ENCODE peak calls at places on chromosomes 13 and 19, in five cellular contexts. U is tibial nerve, Z is SK-N-SH, R is upper lobe of right lung, J is hepatocyte. A is an unnamed sample. For H3K4me1, the result is how much of the 10 kb centered on the place peaks cover.

GRCh38 chr13:43388282-43389034 is 365.1 kb downstream of the DNAJC15 start:
- DNase-seq in U (no peak), Z (no peak), R (no peak), J (peak), A (no peak)

GRCh38 chr19:34350161-34350561 is 14.8 kb upstream of the GPI start:
- DNase-seq in U (no peak), Z (no peak), R (no peak), J (no peak), A (no peak)

GRCh38 chr13:23323946-23324709 is 109.4 kb downstream of the SACS start:
- DNase-seq in U (no peak), Z (no peak), R (no peak), J (no peak), A (no peak)

GRCh38 chr19:55085923-55086715 is 10.4 kb downstream of the EPS8L1 start:
- DNase-seq in U (no peak), Z (peak), R (no peak), J (no peak), A (no peak)

GRCh38 chr13:114282143-114282685 is 813 bp downstream of the UPF3A start:
- DNase-seq in U (no peak), Z (peak), R (peak), J (peak), A (peak)

GRCh38 chr13:111518161-111518791 is 197.8 kb downstream of the TEX29 start:
- DNase-seq in U (no peak), Z (no peak), R (no peak), J (no peak), A (no peak)

GRCh38 chr13:38636756-38637155 is 50.1 kb upstream of the FREM2 start:
- DNase-seq in U (no peak), Z (no peak), R (no peak), J (peak), A (no peak)

GRCh38 chr13:44664308-44664707 is 88.2 kb upstream of the TSC22D1 start:
- DNase-seq in U (no peak), Z (no peak), R (no peak), J (no peak), A (no peak)

GRCh38 chr19:3479819-3480215 is 508 bp downstream of the SMIM24 start:
- DNase-seq in U (no peak), Z (peak), R (no peak), J (peak), A (no peak)

GRCh38 chr13:95403349-95404140 is 102.3 kb upstream of the ABCC4 start:
- DNase-seq in U (no peak), Z (no peak), R (no peak), J (peak), A (no peak)

GRCh38 chr13:73870970-73871935 is 263.0 kb downstream of the KLF12 start:
- DNase-seq in U (peak), Z (no peak), R (no peak), J (no peak), A (no peak)

GRCh38 chr13:102999498-102999897 is 66.7 kb downstream of the SLC10A2 start:
- DNase-seq in U (no peak), Z (no peak), R (no peak), J (no peak), A (no peak)

GRCh38 chr13:99258946-99259345 is 767 bp upstream of the GPR18 start:
- DNase-seq in U (no peak), Z (no peak), R (no peak), J (no peak), A (no peak)

GRCh38 chr13:52084971-52085370 is 43.9 kb downstream of the NEK5 start:
- DNase-seq in U (no peak), Z (no peak), R (no peak), J (no peak), A (no peak)

GRCh38 chr19:3285647-3286176 is 61.3 kb downstream of the CELF5 start:
- DNase-seq in U (no peak), Z (peak), R (peak), J (no peak), A (no peak)

GRCh38 chr19:42388851-42389489 is 1.1 kb downstream of the CNFN start:
- DNase-seq in U (no peak), Z (no peak), R (no peak), J (no peak), A (no peak)

GRCh38 chr19:18895038-18895827 is 725 bp downstream of the CERS1 start:
- DNase-seq in U (peak), Z (peak), R (no peak), J (peak), A (no peak)

GRCh38 chr13:64900039-64900438 is 2330.1 kb downstream of the PCDH9 start:
- DNase-seq in U (no peak), Z (no peak), R (no peak), J (no peak), A (no peak)

GRCh38 chr13:51479199-51479523 is 26.3 kb upstream of the INTS6 start:
- DNase-seq in U (no peak), Z (no peak), R (no peak), J (no peak), A (no peak)

GRCh38 chr19:56769650-56770049 is 70.9 kb downstream of the PEG3 start:
- DNase-seq in U (no peak), Z (no peak), R (no peak), J (no peak), A (no peak)

DNA sequence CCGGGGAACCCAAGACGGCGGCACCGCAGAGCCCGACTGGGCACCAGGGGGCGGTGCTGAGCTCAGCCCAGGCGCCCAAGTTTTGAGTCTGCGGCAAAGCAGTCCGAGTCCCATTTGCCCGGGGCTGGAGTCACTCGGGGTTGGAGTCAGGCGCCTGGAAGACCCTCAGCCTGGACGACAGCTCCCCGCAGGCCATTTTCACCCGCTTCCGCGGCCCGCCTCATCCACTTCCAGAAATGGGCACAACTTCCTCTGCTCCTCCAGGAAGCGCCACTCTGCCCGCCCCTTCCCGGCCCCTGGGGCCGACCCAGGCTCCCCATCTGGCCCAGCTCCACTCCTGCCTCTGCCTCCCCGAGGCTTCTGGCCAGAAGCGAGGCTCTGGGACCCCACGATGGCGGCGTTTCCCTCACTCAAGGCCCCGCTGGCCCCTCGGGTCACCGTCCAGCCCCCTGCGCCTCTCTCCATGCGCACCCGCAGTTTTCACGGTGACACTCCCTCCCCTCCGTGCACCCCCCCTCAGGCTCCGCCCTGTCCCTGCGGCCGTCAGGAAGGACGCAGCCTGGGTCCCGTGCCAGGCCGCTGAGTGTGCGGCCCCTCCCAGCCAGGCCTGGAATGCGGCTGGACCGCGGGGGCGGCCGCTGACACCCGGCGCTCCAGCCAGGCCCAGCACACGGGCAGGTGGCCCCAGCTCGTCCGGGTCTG is 4.9 kb downstream of the SERTAD1 start:
- DNase-seq in U (peak), Z (peak), R (peak), J (peak), A (peak)
- H3K4me1 ChIP-seq in U (under half), Z (under half), R (half or more), J (under half), A (under half)

DNA sequence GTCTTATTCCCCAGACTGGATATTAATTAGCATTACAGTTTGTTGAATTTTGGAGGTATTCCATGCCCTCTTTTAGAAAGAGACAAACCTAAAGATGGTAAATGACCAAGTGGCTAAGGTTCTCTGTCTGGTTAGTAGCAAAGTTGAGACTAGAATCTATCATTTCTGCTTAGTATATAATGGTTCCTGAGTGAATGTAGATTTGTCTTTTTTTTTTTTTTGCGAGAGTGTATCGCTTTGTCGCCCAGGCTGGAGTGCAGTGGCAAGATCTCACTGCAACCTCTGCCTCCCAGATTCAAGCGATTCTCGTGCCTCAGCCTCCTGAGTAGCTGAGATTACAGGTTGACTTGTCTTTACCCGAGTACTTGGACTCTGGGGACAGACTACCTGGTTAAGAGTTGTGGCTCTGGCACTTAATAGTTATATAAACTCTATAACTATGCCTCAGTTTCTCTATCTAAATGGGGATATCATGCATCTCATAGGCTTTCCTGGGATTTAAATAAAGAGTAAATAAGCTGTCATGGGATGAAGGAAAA is 2.7 kb downstream of the NAA16 start:
- DNase-seq in U (no peak), Z (no peak), R (no peak), J (no peak), A (no peak)
- H3K4me3 ChIP-seq in U (no peak), Z (peak), R (peak), J (peak), A (no peak)

DNA sequence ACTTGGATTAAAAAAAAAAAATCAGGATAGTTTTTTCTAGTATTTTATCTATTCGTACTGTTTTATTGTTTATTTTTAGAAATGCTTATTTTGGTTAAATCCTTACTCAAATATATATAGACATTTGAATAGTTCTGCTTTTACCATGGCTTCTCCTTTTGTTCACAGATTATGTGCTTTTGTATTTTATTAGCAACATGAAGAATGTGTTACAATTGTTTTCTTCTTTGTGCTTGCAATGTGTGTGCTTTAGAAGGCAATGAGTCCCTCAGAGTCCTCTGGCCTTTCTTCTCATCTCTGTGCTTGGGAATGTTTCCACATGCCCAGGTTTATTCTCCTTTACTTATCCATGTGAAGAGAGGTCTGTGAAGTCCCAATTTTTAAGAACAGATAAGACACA is 324.0 kb downstream of the KCNRG start:
- DNase-seq in U (no peak), Z (no peak), R (no peak), J (no peak), A (no peak)
- H3K4me1 ChIP-seq in U (under half), Z (under half), R (under half), J (under half), A (under half)

GRCh38 chr19:48487544-48487943 is 18.4 kb downstream of the CYTH2 start:
- DNase-seq in U (no peak), Z (no peak), R (no peak), J (no peak), A (no peak)

GRCh38 chr19:48490980-48491792 is 20.4 kb downstream of the LMTK3 start:
- DNase-seq in U (no peak), Z (peak), R (peak), J (peak), A (no peak)

GRCh38 chr19:48484931-48485612 is 15.9 kb downstream of the CYTH2 start:
- DNase-seq in U (no peak), Z (no peak), R (no peak), J (no peak), A (no peak)

GRCh38 chr19:48489608-48490216 is 20.5 kb downstream of the CYTH2 start:
- DNase-seq in U (peak), Z (peak), R (peak), J (peak), A (peak)

GRCh38 chr19:48487944-48488343 is 18.8 kb downstream of the CYTH2 start:
- DNase-seq in U (no peak), Z (no peak), R (peak), J (no peak), A (peak)
- H3K4me3 ChIP-seq in U (no peak), Z (no peak), R (no peak), J (no peak), A (no peak)

DNA sequence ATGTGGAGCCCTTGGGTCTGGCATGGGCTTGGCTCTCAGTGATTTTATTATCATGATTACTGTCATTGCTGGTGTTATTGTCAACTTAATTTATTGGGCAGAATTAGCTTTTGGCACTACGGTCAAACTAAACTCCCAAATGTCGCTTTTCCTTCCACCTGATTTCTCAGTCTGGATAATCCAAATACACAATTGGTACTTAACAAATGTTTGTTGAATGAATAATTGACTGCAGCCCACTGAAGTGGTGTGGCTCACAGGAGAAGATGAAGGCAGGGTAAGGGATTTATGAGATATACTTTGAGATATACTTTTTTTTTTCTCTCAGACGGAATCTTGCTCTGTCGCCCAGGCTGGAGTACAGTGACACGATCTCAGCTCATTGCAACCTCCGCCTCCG is 1.5 kb downstream of the COLGALT1 start:
- DNase-seq in U (no peak), Z (no peak), R (no peak), J (no peak), A (no peak)
- H3K4me1 ChIP-seq in U (under half), Z (under half), R (under half), J (under half), A (under half)

GRCh38 chr13:26996965-26997752 is 174.5 kb downstream of the USP12 start:
- DNase-seq in U (no peak), Z (no peak), R (no peak), J (no peak), A (no peak)
- H3K4me3 ChIP-seq in U (no peak), Z (no peak), R (no peak), J (no peak), A (no peak)

GRCh38 chr19:16679811-16680210 is 18.9 kb downstream of the TMEM38A start:
- DNase-seq in U (no peak), Z (no peak), R (no peak), J (no peak), A (no peak)

GRCh38 chr19:16678498-16678897 is 17.6 kb downstream of the TMEM38A start:
- DNase-seq in U (no peak), Z (no peak), R (no peak), J (no peak), A (no peak)

GRCh38 chr19:16682539-16682938 is 21.6 kb downstream of the TMEM38A start:
- DNase-seq in U (no peak), Z (no peak), R (no peak), J (no peak), A (no peak)

GRCh38 chr19:16688084-16688483 is 27.1 kb downstream of the TMEM38A start:
- DNase-seq in U (no peak), Z (no peak), R (no peak), J (no peak), A (no peak)

DNA sequence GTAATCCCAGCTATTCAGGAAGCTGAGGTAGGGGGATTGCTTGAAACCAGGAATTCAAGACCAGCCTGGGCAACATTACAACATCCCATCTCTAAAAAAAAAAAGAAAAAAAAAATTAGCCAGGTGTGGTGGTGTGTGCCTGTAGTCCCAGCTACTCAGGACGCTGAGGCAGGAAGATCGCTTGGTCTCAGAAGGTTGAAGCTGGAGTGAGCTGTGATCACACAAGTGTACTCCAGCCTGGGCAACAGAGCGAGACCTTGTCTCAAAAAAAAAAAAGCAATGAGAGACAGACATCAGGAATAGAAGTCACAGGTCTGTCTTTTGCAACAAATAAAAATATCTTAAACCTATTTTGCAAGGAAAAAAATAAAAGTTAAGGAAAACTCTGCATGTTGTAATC is 23.3 kb downstream of the TMEM38A start:
- DNase-seq in U (no peak), Z (no peak), R (no peak), J (no peak), A (no peak)
- H3K4me1 ChIP-seq in U (under half), Z (under half), R (under half), J (under half), A (under half)

DNA sequence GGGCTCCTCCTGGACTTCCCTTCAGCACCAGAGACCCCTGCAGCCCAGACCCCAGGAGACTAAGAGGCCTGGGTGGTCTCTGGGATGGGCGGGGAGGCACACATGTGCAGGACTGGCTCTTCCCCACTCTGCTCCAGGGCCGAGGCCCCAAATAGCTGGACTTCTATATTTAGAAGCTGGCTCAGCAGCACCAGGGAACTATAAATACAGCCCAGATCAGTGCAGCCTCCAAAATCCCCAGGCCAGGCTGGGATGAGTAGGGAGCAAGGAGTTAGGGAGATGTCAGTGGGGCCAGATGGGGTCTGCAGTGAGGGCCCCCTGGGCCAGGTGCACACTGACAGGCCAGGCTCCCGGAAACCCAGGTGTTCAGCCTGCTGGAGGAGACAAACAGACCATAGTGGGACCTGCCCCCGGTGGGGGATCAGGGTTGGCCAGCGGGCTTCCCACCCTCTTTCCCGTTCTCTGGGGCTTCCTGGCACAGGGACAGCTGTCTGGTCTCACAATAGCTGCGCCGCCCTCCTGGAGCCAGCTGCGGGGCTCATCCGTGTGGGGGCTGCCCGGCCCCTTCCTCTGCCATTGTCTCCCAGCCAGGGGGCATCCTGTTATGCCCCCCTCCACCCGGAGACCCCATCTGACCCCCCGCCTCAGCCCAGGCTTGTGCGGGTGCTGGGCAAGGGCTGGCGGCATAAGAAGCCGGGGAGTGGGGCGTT is 5.5 kb upstream of the ADGRE5 start:
- DNase-seq in U (no peak), Z (no peak), R (no peak), J (no peak), A (no peak)
- H3K4me3 ChIP-seq in U (no peak), Z (no peak), R (no peak), J (no peak), A (no peak)

GRCh38 chr13:53285896-53286430 is 257.4 kb downstream of the OLFM4 start:
- DNase-seq in U (no peak), Z (no peak), R (no peak), J (no peak), A (no peak)
- H3K4me1 ChIP-seq in U (under half), Z (under half), R (under half), J (under half), A (under half)